ENCODE peak calls at places on chromosomes 3 and 15, in eight cellular contexts. W, U, Q, V, C, M, P and S are unnamed samples.

GRCh38 chr15:58758141-58758540 is 8.6 kb upstream of the ADAM10 start:
- DNase-seq in W (no peak), U (peak), Q (no peak), V (no peak), C (no peak), M (no peak), P (peak), S (no peak)

GRCh38 chr15:42387603-42388002 is 28.3 kb downstream of the CAPN3 start:
- DNase-seq in W (no peak), U (peak), Q (no peak), V (no peak), C (no peak), M (no peak), P (no peak), S (no peak)

GRCh38 chr3:53232641-53233377 is 23.0 kb downstream of the TKT start:
- DNase-seq in W (no peak), U (no peak), Q (no peak), V (peak), C (no peak), M (no peak), P (no peak), S (no peak)

GRCh38 chr3:187669675-187670504 is at the start of gene SST:
- DNase-seq in W (peak), U (peak), Q (peak), V (peak), C (no peak), M (peak), P (peak), S (peak)

GRCh38 chr15:64938192-64938591 is 26.5 kb downstream of the ANKDD1A start:
- DNase-seq in W (no peak), U (peak), Q (peak), V (no peak), C (no peak), M (no peak), P (peak), S (no peak)

GRCh38 chr3:71551286-71551919 is 32.1 kb downstream of the FOXP1 start:
- DNase-seq in W (no peak), U (peak), Q (peak), V (no peak), C (no peak), M (no peak), P (peak), S (no peak)

GRCh38 chr15:69074011-69074842 is 59.7 kb downstream of the NOX5 start:
- DNase-seq in W (peak), U (peak), Q (peak), V (peak), C (no peak), M (peak), P (peak), S (peak)

GRCh38 chr3:61563614-61564404 is 2.4 kb downstream of the PTPRG start:
- DNase-seq in W (peak), U (peak), Q (no peak), V (peak), C (no peak), M (peak), P (no peak), S (no peak)

GRCh38 chr15:45187894-45188830 is at the start of gene SHF:
- DNase-seq in W (peak), U (peak), Q (no peak), V (peak), C (no peak), M (peak), P (peak), S (peak)

GRCh38 chr3:133717424-133717823 is 28.8 kb upstream of the TF start:
- DNase-seq in W (no peak), U (no peak), Q (no peak), V (no peak), C (no peak), M (no peak), P (no peak), S (no peak)

GRCh38 chr3:196524527-196524926 is 9.4 kb upstream of the SMCO1 start:
- DNase-seq in W (no peak), U (peak), Q (no peak), V (no peak), C (no peak), M (no peak), P (peak), S (no peak)

GRCh38 chr15:98853593-98854420 is 153.8 kb downstream of the PGPEP1L start:
- DNase-seq in W (peak), U (peak), Q (peak), V (peak), C (peak), M (no peak), P (no peak), S (no peak)

GRCh38 chr3:169624533-169624972 is 39.0 kb downstream of the MECOM start:
- DNase-seq in W (no peak), U (no peak), Q (no peak), V (peak), C (no peak), M (no peak), P (no peak), S (no peak)

GRCh38 chr3:65712156-65712555 is 326.6 kb downstream of the MAGI1 start:
- DNase-seq in W (no peak), U (peak), Q (no peak), V (no peak), C (no peak), M (no peak), P (peak), S (no peak)

GRCh38 chr3:27712136-27713065 is 9.7 kb downstream of the EOMES start:
- DNase-seq in W (peak), U (peak), Q (peak), V (peak), C (no peak), M (peak), P (peak), S (peak)

GRCh38 chr15:93614446-93615104 is 525.6 kb upstream of the RGMA start:
- DNase-seq in W (no peak), U (no peak), Q (no peak), V (no peak), C (no peak), M (no peak), P (no peak), S (no peak)

GRCh38 chr15:76335851-76336253 is 721 bp upstream of the ISL2 start:
- DNase-seq in W (no peak), U (no peak), Q (no peak), V (peak), C (no peak), M (no peak), P (no peak), S (no peak)

GRCh38 chr15:63398456-63398855 is 16.8 kb upstream of the CA12 start:
- DNase-seq in W (no peak), U (no peak), Q (no peak), V (no peak), C (no peak), M (no peak), P (no peak), S (no peak)

GRCh38 chr3:99943931-99944761 is 126.5 kb downstream of the CMSS1 start:
- DNase-seq in W (no peak), U (peak), Q (no peak), V (no peak), C (no peak), M (no peak), P (peak), S (no peak)

GRCh38 chr3:193779933-193780332 is 186.9 kb downstream of the OPA1 start:
- DNase-seq in W (no peak), U (no peak), Q (no peak), V (peak), C (no peak), M (no peak), P (no peak), S (no peak)

GRCh38 chr3:95459706-95460105 is 1354.7 kb upstream of the EPHA6 start:
- DNase-seq in W (no peak), U (no peak), Q (no peak), V (no peak), C (no peak), M (no peak), P (no peak), S (no peak)

GRCh38 chr15:42037650-42038049 is 16.8 kb upstream of the PLA2G4E start:
- DNase-seq in W (no peak), U (no peak), Q (peak), V (peak), C (no peak), M (no peak), P (no peak), S (no peak)

GRCh38 chr3:59436164-59436958 is 386.5 kb upstream of the CFAP20DC start:
- DNase-seq in W (no peak), U (no peak), Q (no peak), V (no peak), C (no peak), M (no peak), P (no peak), S (no peak)

GRCh38 chr3:48820626-48821324 is 26.9 kb downstream of the PRKAR2A start:
- DNase-seq in W (peak), U (peak), Q (no peak), V (no peak), C (no peak), M (no peak), P (peak), S (no peak)

GRCh38 chr15:64224508-64224907 is 61.7 kb upstream of the PPIB start:
- DNase-seq in W (peak), U (peak), Q (peak), V (no peak), C (no peak), M (no peak), P (peak), S (no peak)

GRCh38 chr3:152524198-152525140 is 255.7 kb downstream of the MBNL1 start:
- DNase-seq in W (peak), U (peak), Q (peak), V (peak), C (no peak), M (peak), P (peak), S (no peak)

GRCh38 chr3:193711964-193712598 is 119.1 kb downstream of the OPA1 start:
- DNase-seq in W (peak), U (no peak), Q (no peak), V (no peak), C (no peak), M (no peak), P (no peak), S (no peak)

GRCh38 chr15:37818152-37818677 is 116.2 kb upstream of the TMCO5A start:
- DNase-seq in W (no peak), U (no peak), Q (no peak), V (no peak), C (no peak), M (no peak), P (no peak), S (no peak)

GRCh38 chr3:78314327-78314726 is 1274.4 kb downstream of the ROBO2 start:
- DNase-seq in W (no peak), U (no peak), Q (no peak), V (no peak), C (no peak), M (no peak), P (no peak), S (no peak)

GRCh38 chr3:161371441-161372320 is at the start of gene SPTSSB:
- DNase-seq in W (peak), U (peak), Q (peak), V (peak), C (no peak), M (peak), P (no peak), S (peak)
- TF ChIP-seq CTCF in W (peak), U (peak), Q (peak), V (peak), C (no peak), M (no peak), P (peak), S (peak)

GRCh38 chr3:46461971-46462910 is 2.5 kb downstream of the LTF start:
- DNase-seq in W (no peak), U (no peak), Q (peak), V (peak), C (peak), M (no peak), P (peak), S (no peak)
- TF ChIP-seq CTCF in W (no peak), U (no peak), Q (peak), V (peak), C (no peak), M (no peak), P (peak), S (no peak)

DNA sequence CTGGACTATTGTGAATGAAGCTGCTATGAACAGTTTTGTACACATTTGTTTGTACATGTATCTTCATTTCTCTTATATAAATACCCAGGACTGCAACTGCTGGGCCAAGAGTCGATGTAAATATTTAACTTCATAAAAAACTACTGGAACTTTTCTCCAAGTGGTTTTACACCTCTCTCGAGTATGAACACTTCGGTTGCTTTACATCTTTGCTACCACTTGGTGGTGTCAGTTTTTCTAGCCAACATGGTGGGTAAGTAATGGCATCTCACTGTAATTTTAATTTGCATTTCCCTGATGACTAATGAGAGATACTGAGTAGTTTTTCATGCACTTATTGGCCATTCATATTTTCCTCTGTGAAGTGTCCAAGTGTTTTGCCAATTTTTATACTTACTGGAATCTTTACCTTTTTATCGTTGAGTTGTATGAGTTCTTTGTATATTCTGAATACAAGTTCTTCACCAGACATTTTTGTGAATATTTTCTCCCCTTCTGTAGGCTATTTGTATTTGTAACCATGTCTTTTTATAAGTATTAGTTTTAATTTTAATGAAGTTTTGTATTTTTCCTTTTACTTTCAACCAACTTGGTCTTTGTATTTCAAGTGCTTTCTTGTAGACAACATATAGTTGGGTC is 44.4 kb downstream of the PCOLCE2 start:
- DNase-seq in W (peak), U (peak), Q (peak), V (no peak), C (no peak), M (no peak), P (peak), S (no peak)
- TF ChIP-seq CTCF in W (peak), U (peak), Q (peak), V (peak), C (no peak), M (peak), P (peak), S (peak)

GRCh38 chr3:177917234-177917861 is 618.9 kb upstream of the KCNMB2 start:
- DNase-seq in W (no peak), U (no peak), Q (no peak), V (no peak), C (no peak), M (no peak), P (no peak), S (no peak)

GRCh38 chr3:177916461-177916860 is 619.8 kb upstream of the KCNMB2 start:
- DNase-seq in W (no peak), U (no peak), Q (peak), V (no peak), C (no peak), M (no peak), P (no peak), S (no peak)

DNA sequence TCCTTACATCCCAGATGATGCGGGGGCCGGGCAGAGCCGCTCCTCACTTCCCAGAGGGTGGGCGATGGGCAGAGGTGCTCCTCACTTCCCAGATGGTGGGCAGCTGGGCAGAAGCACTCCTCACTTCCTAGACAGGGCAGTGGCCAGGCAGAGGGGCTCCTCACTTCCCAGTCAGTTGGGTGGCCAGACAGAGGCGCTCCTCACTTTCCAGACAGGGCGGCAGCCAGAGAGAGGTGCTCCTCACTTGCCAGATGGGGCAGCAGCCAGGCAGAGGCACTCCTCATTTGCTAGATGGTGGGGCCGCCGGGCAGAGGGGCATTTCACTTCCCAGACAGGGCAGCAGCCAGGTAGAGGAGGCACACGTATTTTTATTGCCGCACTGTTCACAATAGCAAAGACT is 622.0 kb upstream of the KCNMB2 start:
- DNase-seq in W (no peak), U (no peak), Q (no peak), V (no peak), C (no peak), M (no peak), P (no peak), S (no peak)
- TF ChIP-seq CTCF in W (no peak), U (no peak), Q (no peak), V (no peak), C (no peak), M (no peak), P (no peak), S (no peak)

GRCh38 chr3:179837374-179837773 is 184.5 kb downstream of the USP13 start:
- DNase-seq in W (no peak), U (peak), Q (peak), V (no peak), C (no peak), M (no peak), P (peak), S (no peak)
- TF ChIP-seq CTCF in W (no peak), U (no peak), Q (no peak), V (peak), C (no peak), M (no peak), P (peak), S (no peak)

DNA sequence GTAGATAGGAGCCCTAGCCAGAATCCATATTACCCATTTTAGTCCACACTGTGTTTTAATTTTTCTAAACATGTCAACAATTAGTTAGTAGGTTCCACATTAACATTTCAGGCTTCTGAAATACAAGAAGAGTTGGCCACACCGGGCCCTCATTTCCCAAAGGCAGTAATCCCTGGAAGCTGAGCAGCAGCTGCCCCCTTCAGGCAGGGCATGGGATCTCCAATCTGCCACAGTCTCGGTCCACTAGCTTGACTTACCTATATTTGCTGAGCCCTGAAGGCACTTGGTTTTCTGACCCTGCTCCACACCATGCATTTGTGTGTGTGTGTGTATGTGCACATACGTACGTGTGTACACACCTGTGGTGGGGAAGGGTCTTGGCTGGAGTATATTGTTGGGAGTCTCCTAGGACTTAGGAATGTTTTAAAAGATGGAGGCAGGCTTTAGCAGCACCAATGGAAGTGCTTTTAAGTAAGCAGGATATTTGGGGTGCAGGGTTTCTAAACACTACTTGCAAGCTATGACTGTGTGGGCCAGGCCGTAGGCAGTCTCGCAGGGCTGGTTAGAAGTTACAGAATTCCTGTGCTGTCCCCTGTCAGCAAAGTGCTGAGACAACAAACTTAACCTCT is 71.2 kb upstream of the SOX14 start:
- DNase-seq in W (peak), U (no peak), Q (peak), V (peak), C (no peak), M (peak), P (no peak), S (peak)
- TF ChIP-seq CTCF in W (peak), U (no peak), Q (peak), V (peak), C (no peak), M (peak), P (no peak), S (peak)

GRCh38 chr3:159947220-159947619 is 41.4 kb upstream of the IL12A start:
- DNase-seq in W (no peak), U (peak), Q (peak), V (no peak), C (no peak), M (no peak), P (peak), S (no peak)
- TF ChIP-seq CTCF in W (no peak), U (no peak), Q (no peak), V (no peak), C (no peak), M (no peak), P (no peak), S (no peak)

GRCh38 chr15:67232591-67232990 is 21.9 kb downstream of the AAGAB start:
- DNase-seq in W (peak), U (no peak), Q (peak), V (no peak), C (no peak), M (no peak), P (no peak), S (no peak)
- TF ChIP-seq CTCF in W (no peak), U (no peak), Q (no peak), V (no peak), C (no peak), M (no peak), P (no peak), S (no peak)

DNA sequence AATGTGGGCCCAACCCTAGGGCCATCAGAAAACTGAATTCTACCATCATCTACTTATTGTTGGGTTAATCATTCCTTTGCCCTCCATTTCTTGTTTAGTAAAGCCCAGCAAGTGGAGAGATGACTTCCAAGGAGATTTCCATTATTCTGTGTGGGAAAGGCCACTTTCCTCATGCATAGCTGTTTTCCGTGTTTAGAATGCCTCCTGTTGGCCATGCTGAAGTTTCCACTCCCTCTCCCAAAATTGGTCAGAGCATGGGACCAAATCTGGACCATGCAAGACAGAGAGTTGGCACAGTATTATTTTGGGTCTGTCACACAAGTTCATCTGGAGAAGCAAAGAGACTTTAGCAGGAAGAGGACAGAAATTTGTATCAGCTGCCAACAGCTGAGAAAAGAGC is 15.3 kb upstream of the SUSD5 start:
- DNase-seq in W (no peak), U (no peak), Q (no peak), V (no peak), C (no peak), M (no peak), P (no peak), S (no peak)
- TF ChIP-seq CTCF in W (no peak), U (no peak), Q (no peak), V (no peak), C (no peak), M (no peak), P (no peak), S (no peak)

GRCh38 chr15:57306944-57307411 is 69.3 kb upstream of the CGNL1 start:
- DNase-seq in W (no peak), U (no peak), Q (no peak), V (no peak), C (peak), M (no peak), P (no peak), S (no peak)
- TF ChIP-seq CTCF in W (no peak), U (no peak), Q (no peak), V (peak), C (no peak), M (peak), P (no peak), S (no peak)